ENCODE peak calls at places on chromosomes 16 and 17, in five cellular contexts. One of them, this sample, is unnamed.

GRCh38 chr16:65745201-65745600 is 621.3 kb upstream of the CDH5 start:
- DNase-seq in brain microvascular endothelial cell: no peak
- DNase-seq in cardiac fibroblast: no peak
- DNase-seq in tibial artery: no peak
- DNase-seq in transverse colon: no peak
- DNase-seq in this sample: no peak

GRCh38 chr16:31269541-31269940 is 9.8 kb downstream of the ITGAM start:
- DNase-seq in cardiac fibroblast: no peak
- DNase-seq in brain microvascular endothelial cell: no peak
- DNase-seq in transverse colon: no peak
- DNase-seq in tibial artery: no peak
- DNase-seq in this sample: no peak

GRCh38 chr17:78390241-78391050 is 12.0 kb downstream of the PGS1 start:
- DNase-seq in transverse colon: no peak
- DNase-seq in tibial artery: no peak
- DNase-seq in brain microvascular endothelial cell: peak; percentile 95
- DNase-seq in cardiac fibroblast: peak; percentile 98
- DNase-seq in this sample: peak; percentile 77

GRCh38 chr16:83137326-83137770 is 510.6 kb downstream of the CDH13 start:
- DNase-seq in transverse colon: peak; percentile 18
- DNase-seq in tibial artery: no peak
- DNase-seq in brain microvascular endothelial cell: peak; percentile 75
- DNase-seq in cardiac fibroblast: peak; percentile 77
- DNase-seq in this sample: no peak

GRCh38 chr17:39867084-39867890 is 715 bp upstream of the ZPBP2 start:
- DNase-seq in cardiac fibroblast: no peak
- DNase-seq in transverse colon: peak; percentile 42
- DNase-seq in brain microvascular endothelial cell: no peak
- DNase-seq in tibial artery: no peak
- DNase-seq in this sample: no peak

GRCh38 chr16:84948855-84949610 is 62.3 kb downstream of the ZDHHC7 start:
- DNase-seq in transverse colon: no peak
- DNase-seq in brain microvascular endothelial cell: no peak
- DNase-seq in cardiac fibroblast: no peak
- DNase-seq in tibial artery: no peak
- DNase-seq in this sample: no peak

GRCh38 chr17:21419299-21420239 is 43.4 kb downstream of the KCNJ12 start:
- DNase-seq in cardiac fibroblast: no peak
- DNase-seq in brain microvascular endothelial cell: no peak
- DNase-seq in transverse colon: no peak
- DNase-seq in tibial artery: no peak
- DNase-seq in this sample: no peak

GRCh38 chr17:77555741-77556291 is 402.7 kb upstream of the TNRC6C start:
- DNase-seq in tibial artery: no peak
- DNase-seq in transverse colon: peak; percentile 16
- DNase-seq in brain microvascular endothelial cell: no peak
- DNase-seq in cardiac fibroblast: peak; percentile 9
- DNase-seq in this sample: no peak

GRCh38 chr16:2938206-2938605 is 25.9 kb upstream of the KREMEN2 start:
- DNase-seq in transverse colon: no peak
- DNase-seq in brain microvascular endothelial cell: no peak
- DNase-seq in cardiac fibroblast: no peak
- DNase-seq in tibial artery: no peak
- DNase-seq in this sample: no peak

GRCh38 chr17:27473748-27474609 is 17.7 kb downstream of the KSR1 start:
- DNase-seq in transverse colon: no peak
- DNase-seq in brain microvascular endothelial cell: no peak
- DNase-seq in cardiac fibroblast: no peak
- DNase-seq in tibial artery: no peak
- DNase-seq in this sample: no peak

GRCh38 chr17:38663125-38663751 is 11.5 kb downstream of the EPOP start:
- DNase-seq in tibial artery: no peak
- DNase-seq in cardiac fibroblast: peak; percentile 46
- DNase-seq in transverse colon: peak; percentile 72
- DNase-seq in brain microvascular endothelial cell: peak; percentile 46
- DNase-seq in this sample: peak; percentile 73

GRCh38 chr16:85718682-85719081 is 29.9 kb upstream of the GINS2 start:
- DNase-seq in transverse colon: peak; percentile 28
- DNase-seq in brain microvascular endothelial cell: no peak
- DNase-seq in cardiac fibroblast: no peak
- DNase-seq in tibial artery: no peak
- DNase-seq in this sample: peak; percentile 44

GRCh38 chr16:57775661-57776469 is 26.4 kb downstream of the KIFC3 start:
- DNase-seq in tibial artery: no peak
- DNase-seq in transverse colon: peak; percentile 50
- DNase-seq in brain microvascular endothelial cell: peak; percentile 34
- DNase-seq in cardiac fibroblast: no peak
- DNase-seq in this sample: no peak

GRCh38 chr16:23679274-23679985 is 741 bp downstream of the PLK1 start:
- DNase-seq in cardiac fibroblast: peak; percentile 27
- DNase-seq in tibial artery: no peak
- DNase-seq in brain microvascular endothelial cell: peak; percentile 37
- DNase-seq in transverse colon: peak; percentile 56
- DNase-seq in this sample: peak; percentile 25

GRCh38 chr17:82830249-82830661 is 9.6 kb downstream of the ZNF750 start:
- DNase-seq in tibial artery: no peak
- DNase-seq in brain microvascular endothelial cell: no peak
- DNase-seq in cardiac fibroblast: peak; percentile 61
- DNase-seq in transverse colon: no peak
- DNase-seq in this sample: no peak

GRCh38 chr16:86074651-86075487 is 175.9 kb downstream of the IRF8 start:
- DNase-seq in transverse colon: peak; percentile 6
- DNase-seq in tibial artery: peak; percentile 52
- DNase-seq in brain microvascular endothelial cell: no peak
- DNase-seq in cardiac fibroblast: no peak
- DNase-seq in this sample: no peak

GRCh38 chr16:53708490-53708889 is 4.5 kb downstream of the FTO start:
- DNase-seq in cardiac fibroblast: no peak
- DNase-seq in brain microvascular endothelial cell: no peak
- DNase-seq in transverse colon: no peak
- DNase-seq in tibial artery: no peak
- DNase-seq in this sample: no peak

DNA sequence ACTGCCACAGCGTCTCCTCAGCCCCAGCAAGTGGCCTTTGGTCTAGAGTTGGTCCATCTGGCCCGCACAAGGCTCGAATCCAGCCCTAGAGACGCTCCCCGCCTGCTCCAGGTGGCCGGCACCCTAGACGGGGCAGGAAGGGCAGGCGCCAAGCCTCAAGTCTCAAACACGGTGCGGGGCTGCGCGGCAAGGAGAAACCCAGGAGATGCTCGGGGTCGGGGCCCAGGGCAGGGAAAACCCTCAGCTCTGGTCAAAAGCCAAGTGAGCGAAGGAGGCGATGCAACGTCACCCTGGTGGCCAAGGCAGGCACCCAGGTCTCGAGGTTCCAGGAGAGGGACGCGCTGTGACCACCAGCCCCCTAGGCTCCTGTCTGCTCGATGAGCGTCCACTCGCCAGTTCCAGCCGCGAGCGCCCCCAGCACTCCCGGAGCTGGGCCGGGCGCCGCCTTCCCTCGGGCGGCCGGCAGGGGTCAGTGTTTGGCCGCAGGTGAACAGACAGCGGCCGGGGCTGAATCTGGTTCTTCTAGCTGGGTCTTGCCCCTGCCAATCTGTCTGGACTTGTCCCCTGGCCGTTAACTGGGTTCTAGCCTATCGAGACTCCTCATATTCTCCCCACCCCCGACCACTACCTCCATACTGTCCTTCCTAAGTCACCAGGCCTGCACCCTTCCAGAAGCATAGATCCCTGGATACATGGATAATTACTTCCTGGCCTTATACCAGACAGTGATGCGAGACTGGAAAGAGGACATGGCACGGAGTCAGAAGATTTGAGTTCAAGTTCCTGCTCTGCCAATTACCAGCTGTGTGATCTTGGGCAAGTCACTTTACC is 44.0 kb downstream of the PRAC1 start:
- DNase-seq in tibial artery: peak; percentile 66
- DNase-seq in transverse colon: peak; percentile 68
- DNase-seq in brain microvascular endothelial cell: peak; percentile 19
- DNase-seq in cardiac fibroblast: peak; percentile 49
- DNase-seq in this sample: peak; percentile 67
- H3K4me3 ChIP-seq in tibial artery: no peak overlapping the region
- H3K4me3 ChIP-seq in transverse colon: no peak overlapping the region
- H3K4me3 ChIP-seq in brain microvascular endothelial cell: no peak overlapping the region
- H3K4me3 ChIP-seq in cardiac fibroblast: peak overlapping the region; percentile 5
- H3K4me3 ChIP-seq in this sample: peak overlapping the region; percentile 55

GRCh38 chr17:6857904-6858303 is 26.4 kb upstream of the TEKT1 start:
- DNase-seq in transverse colon: no peak
- DNase-seq in cardiac fibroblast: no peak
- DNase-seq in brain microvascular endothelial cell: no peak
- DNase-seq in tibial artery: no peak
- DNase-seq in this sample: no peak

GRCh38 chr17:6853764-6854442 is 22.4 kb upstream of the TEKT1 start:
- DNase-seq in cardiac fibroblast: no peak
- DNase-seq in transverse colon: no peak
- DNase-seq in brain microvascular endothelial cell: no peak
- DNase-seq in tibial artery: no peak
- DNase-seq in this sample: no peak

GRCh38 chr17:6857336-6857735 is 25.8 kb upstream of the TEKT1 start:
- DNase-seq in brain microvascular endothelial cell: no peak
- DNase-seq in cardiac fibroblast: no peak
- DNase-seq in tibial artery: no peak
- DNase-seq in transverse colon: no peak
- DNase-seq in this sample: no peak

GRCh38 chr17:6856054-6856453 is 24.5 kb upstream of the TEKT1 start:
- DNase-seq in cardiac fibroblast: no peak
- DNase-seq in tibial artery: no peak
- DNase-seq in transverse colon: no peak
- DNase-seq in brain microvascular endothelial cell: no peak
- DNase-seq in this sample: no peak
- H3K4me3 ChIP-seq in cardiac fibroblast: no peak overlapping the region
- H3K4me3 ChIP-seq in tibial artery: no peak overlapping the region
- H3K4me3 ChIP-seq in transverse colon: no peak overlapping the region
- H3K4me3 ChIP-seq in brain microvascular endothelial cell: no peak overlapping the region
- H3K4me3 ChIP-seq in this sample: no peak overlapping the region

GRCh38 chr17:73768691-73769090 is 124.4 kb upstream of the SDK2 start:
- DNase-seq in tibial artery: no peak
- DNase-seq in cardiac fibroblast: no peak
- DNase-seq in brain microvascular endothelial cell: no peak
- DNase-seq in transverse colon: no peak
- DNase-seq in this sample: no peak

GRCh38 chr17:73769480-73769879 is 125.2 kb upstream of the SDK2 start:
- DNase-seq in tibial artery: no peak
- DNase-seq in transverse colon: no peak
- DNase-seq in cardiac fibroblast: no peak
- DNase-seq in brain microvascular endothelial cell: no peak
- DNase-seq in this sample: no peak

GRCh38 chr17:73772107-73772705 is 128.0 kb upstream of the SDK2 start:
- DNase-seq in cardiac fibroblast: no peak
- DNase-seq in tibial artery: no peak
- DNase-seq in brain microvascular endothelial cell: no peak
- DNase-seq in transverse colon: no peak
- DNase-seq in this sample: no peak

GRCh38 chr17:73770115-73770848 is 126.0 kb upstream of the SDK2 start:
- DNase-seq in cardiac fibroblast: peak; percentile 49
- DNase-seq in brain microvascular endothelial cell: peak; percentile 69
- DNase-seq in tibial artery: peak; percentile 89
- DNase-seq in transverse colon: peak; percentile 74
- DNase-seq in this sample: peak; percentile 2

GRCh38 chr17:73770849-73771229 is 126.6 kb upstream of the SDK2 start:
- DNase-seq in tibial artery: no peak
- DNase-seq in cardiac fibroblast: no peak
- DNase-seq in brain microvascular endothelial cell: no peak
- DNase-seq in transverse colon: no peak
- DNase-seq in this sample: no peak
- H3K4me3 ChIP-seq in tibial artery: no peak overlapping the region
- H3K4me3 ChIP-seq in cardiac fibroblast: no peak overlapping the region
- H3K4me3 ChIP-seq in brain microvascular endothelial cell: no peak overlapping the region
- H3K4me3 ChIP-seq in transverse colon: no peak overlapping the region
- H3K4me3 ChIP-seq in this sample: no peak overlapping the region

DNA sequence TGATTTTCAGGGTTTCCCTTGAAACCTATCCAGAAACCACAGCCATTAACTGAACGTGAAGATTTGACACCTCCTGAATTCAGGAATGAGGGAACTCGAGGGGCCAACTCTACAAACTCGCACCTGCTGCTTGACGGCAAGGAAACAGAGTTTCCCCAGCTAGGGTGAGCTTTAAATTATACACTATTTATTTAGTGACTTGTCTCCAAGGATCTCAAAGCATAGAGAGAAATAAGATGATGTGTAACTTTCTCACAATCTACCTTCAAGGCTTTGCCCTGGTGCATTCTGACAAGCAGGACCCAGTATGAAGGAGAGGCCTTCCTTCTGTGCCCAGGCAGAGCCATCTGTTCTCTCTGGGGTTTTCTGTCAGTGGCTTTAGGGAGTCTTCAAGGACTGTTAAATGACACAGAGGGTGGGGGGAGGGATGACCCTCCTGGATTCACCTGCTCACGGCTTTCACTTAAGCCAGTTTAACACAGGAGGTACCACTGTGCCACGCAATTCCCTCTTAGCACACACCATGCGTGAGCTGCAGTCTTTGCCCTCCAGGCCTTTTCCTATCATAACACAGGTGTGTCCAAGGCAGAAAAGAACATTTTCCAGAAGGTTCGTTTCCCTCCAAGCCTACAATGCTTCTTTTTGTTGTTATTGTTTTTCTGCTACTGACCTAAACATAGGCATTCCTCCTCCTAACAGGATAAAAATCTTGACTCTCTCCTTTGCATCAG is 1.3 kb downstream of the ZFHX3 start:
- DNase-seq in tibial artery: no peak
- DNase-seq in brain microvascular endothelial cell: no peak
- DNase-seq in cardiac fibroblast: no peak
- DNase-seq in transverse colon: no peak
- DNase-seq in this sample: no peak
- H3K4me3 ChIP-seq in tibial artery: peak overlapping the region; percentile 94
- H3K4me3 ChIP-seq in brain microvascular endothelial cell: peak overlapping the region; percentile 69
- H3K4me3 ChIP-seq in cardiac fibroblast: peak overlapping the region; percentile 74
- H3K4me3 ChIP-seq in transverse colon: peak overlapping the region; percentile 78
- H3K4me3 ChIP-seq in this sample: peak overlapping the region; percentile 83

This sample was measured in adipocyte.